ENCODE peak calls at places on chromosomes 4 and X, in seven cellular contexts. One of them, this sample, is unnamed.

GRCh38 chr4:110216079-110216478 is 17.7 kb upstream of the ELOVL6 start:
- DNase-seq in brain microvascular endothelial cell: no peak
- DNase-seq in cardiac muscle cell: no peak
- DNase-seq in neural crest cell: no peak
- DNase-seq in stomach: no peak
- DNase-seq in MM.1S: no peak
- DNase-seq in lung: no peak
- DNase-seq in this sample: no peak

GRCh38 chr4:184268574-184269160 is 51.0 kb upstream of the ENPP6 start:
- DNase-seq in neural crest cell: no peak
- DNase-seq in stomach: no peak
- DNase-seq in brain microvascular endothelial cell: no peak
- DNase-seq in MM.1S: peak
- DNase-seq in cardiac muscle cell: no peak
- DNase-seq in lung: no peak
- DNase-seq in this sample: no peak

GRCh38 chr4:15400911-15401671 is 26.7 kb upstream of the C1QTNF7 start:
- DNase-seq in cardiac muscle cell: no peak
- DNase-seq in neural crest cell: no peak
- DNase-seq in stomach: no peak
- DNase-seq in brain microvascular endothelial cell: peak
- DNase-seq in lung: peak
- DNase-seq in MM.1S: peak
- DNase-seq in this sample: no peak

GRCh38 chr4:109554971-109555370 is 5.1 kb upstream of the MCUB start:
- DNase-seq in stomach: no peak
- DNase-seq in MM.1S: no peak
- DNase-seq in cardiac muscle cell: no peak
- DNase-seq in lung: no peak
- DNase-seq in brain microvascular endothelial cell: no peak
- DNase-seq in neural crest cell: no peak
- DNase-seq in this sample: no peak

GRCh38 chr4:119638359-119638758 is 9.8 kb upstream of the PDE5A start:
- DNase-seq in stomach: no peak
- DNase-seq in neural crest cell: no peak
- DNase-seq in brain microvascular endothelial cell: no peak
- DNase-seq in cardiac muscle cell: no peak
- DNase-seq in MM.1S: no peak
- DNase-seq in lung: no peak
- DNase-seq in this sample: no peak

GRCh38 chr4:88999392-88999791 is 57.6 kb downstream of the FAM13A start:
- DNase-seq in stomach: no peak
- DNase-seq in neural crest cell: no peak
- DNase-seq in brain microvascular endothelial cell: no peak
- DNase-seq in MM.1S: no peak
- DNase-seq in lung: no peak
- DNase-seq in cardiac muscle cell: no peak
- DNase-seq in this sample: no peak

GRCh38 chr4:26723216-26723615 is 137.4 kb upstream of the STIM2 start:
- DNase-seq in cardiac muscle cell: no peak
- DNase-seq in MM.1S: no peak
- DNase-seq in stomach: no peak
- DNase-seq in neural crest cell: no peak
- DNase-seq in lung: no peak
- DNase-seq in brain microvascular endothelial cell: no peak
- DNase-seq in this sample: no peak

GRCh38 chr4:126028871-126029270 is 714.1 kb downstream of the FAT4 start:
- DNase-seq in brain microvascular endothelial cell: peak
- DNase-seq in MM.1S: no peak
- DNase-seq in lung: no peak
- DNase-seq in neural crest cell: no peak
- DNase-seq in cardiac muscle cell: no peak
- DNase-seq in stomach: no peak
- DNase-seq in this sample: no peak

GRCh38 chr4:150579591-150580234 is 2.2 kb upstream of the MAB21L2 start:
- DNase-seq in neural crest cell: peak
- DNase-seq in brain microvascular endothelial cell: no peak
- DNase-seq in MM.1S: no peak
- DNase-seq in stomach: no peak
- DNase-seq in lung: no peak
- DNase-seq in cardiac muscle cell: peak
- DNase-seq in this sample: no peak

GRCh38 chr4:37244583-37245390 is at the start of gene NWD2:
- DNase-seq in lung: no peak
- DNase-seq in stomach: no peak
- DNase-seq in brain microvascular endothelial cell: no peak
- DNase-seq in MM.1S: no peak
- DNase-seq in cardiac muscle cell: peak
- DNase-seq in neural crest cell: peak
- DNase-seq in this sample: peak

GRCh38 chr4:142097015-142097414 is 460.6 kb downstream of the IL15 start:
- DNase-seq in lung: no peak
- DNase-seq in cardiac muscle cell: no peak
- DNase-seq in MM.1S: no peak
- DNase-seq in neural crest cell: no peak
- DNase-seq in brain microvascular endothelial cell: no peak
- DNase-seq in stomach: no peak
- DNase-seq in this sample: no peak

GRCh38 chr4:136443006-136443405 is 1089.3 kb downstream of the PCDH18 start:
- DNase-seq in neural crest cell: no peak
- DNase-seq in lung: no peak
- DNase-seq in MM.1S: no peak
- DNase-seq in brain microvascular endothelial cell: no peak
- DNase-seq in stomach: no peak
- DNase-seq in cardiac muscle cell: no peak
- DNase-seq in this sample: no peak

GRCh38 chr4:125315571-125316390 is 1.0 kb downstream of the FAT4 start:
- DNase-seq in brain microvascular endothelial cell: peak
- DNase-seq in neural crest cell: peak
- DNase-seq in lung: peak
- DNase-seq in stomach: peak
- DNase-seq in cardiac muscle cell: peak
- DNase-seq in MM.1S: peak
- DNase-seq in this sample: no peak

GRCh38 chr4:7892212-7893019 is 47.2 kb downstream of the AFAP1 start:
- DNase-seq in stomach: no peak
- DNase-seq in MM.1S: no peak
- DNase-seq in cardiac muscle cell: no peak
- DNase-seq in brain microvascular endothelial cell: peak
- DNase-seq in neural crest cell: no peak
- DNase-seq in lung: no peak
- DNase-seq in this sample: no peak

GRCh38 chr4:7658297-7659204 is 223.8 kb upstream of the PSAPL1 start:
- DNase-seq in lung: no peak
- DNase-seq in cardiac muscle cell: no peak
- DNase-seq in MM.1S: no peak
- DNase-seq in brain microvascular endothelial cell: peak
- DNase-seq in stomach: no peak
- DNase-seq in neural crest cell: no peak
- DNase-seq in this sample: no peak

GRCh38 chr4:102717448-102718092 is 43.2 kb downstream of the MANBA start:
- DNase-seq in cardiac muscle cell: no peak
- DNase-seq in lung: peak
- DNase-seq in stomach: no peak
- DNase-seq in MM.1S: no peak
- DNase-seq in brain microvascular endothelial cell: peak
- DNase-seq in neural crest cell: no peak
- DNase-seq in this sample: peak

GRCh38 chr4:41541697-41542096 is 3.7 kb downstream of the LIMCH1 start:
- DNase-seq in stomach: no peak
- DNase-seq in brain microvascular endothelial cell: no peak
- DNase-seq in lung: no peak
- DNase-seq in MM.1S: no peak
- DNase-seq in neural crest cell: no peak
- DNase-seq in cardiac muscle cell: no peak
- DNase-seq in this sample: no peak

GRCh38 chr4:20127626-20128025 is 124.1 kb upstream of the SLIT2 start:
- DNase-seq in brain microvascular endothelial cell: no peak
- DNase-seq in lung: no peak
- DNase-seq in neural crest cell: no peak
- DNase-seq in MM.1S: no peak
- DNase-seq in cardiac muscle cell: no peak
- DNase-seq in stomach: no peak
- DNase-seq in this sample: no peak

GRCh38 chr4:61079976-61080375 is 120.2 kb upstream of the ADGRL3 start:
- DNase-seq in MM.1S: no peak
- DNase-seq in cardiac muscle cell: no peak
- DNase-seq in neural crest cell: no peak
- DNase-seq in stomach: no peak
- DNase-seq in brain microvascular endothelial cell: no peak
- DNase-seq in lung: no peak
- DNase-seq in this sample: no peak

GRCh38 chr4:78311306-78311705 is 240.3 kb upstream of the ANXA3 start:
- DNase-seq in cardiac muscle cell: no peak
- DNase-seq in MM.1S: no peak
- DNase-seq in brain microvascular endothelial cell: no peak
- DNase-seq in stomach: no peak
- DNase-seq in neural crest cell: no peak
- DNase-seq in lung: no peak
- DNase-seq in this sample: no peak

GRCh38 chr4:123856689-123857545 is 460.3 kb downstream of the SPRY1 start:
- DNase-seq in brain microvascular endothelial cell: peak
- DNase-seq in cardiac muscle cell: peak
- DNase-seq in lung: no peak
- DNase-seq in neural crest cell: peak
- DNase-seq in stomach: peak
- DNase-seq in MM.1S: no peak
- DNase-seq in this sample: no peak

GRCh38 chr4:89024051-89024675 is 32.8 kb downstream of the FAM13A start:
- DNase-seq in lung: peak
- DNase-seq in neural crest cell: peak
- DNase-seq in MM.1S: peak
- DNase-seq in brain microvascular endothelial cell: peak
- DNase-seq in cardiac muscle cell: peak
- DNase-seq in stomach: peak
- DNase-seq in this sample: peak

GRCh38 chr4:62709618-62710252 is 1509.6 kb downstream of the ADGRL3 start:
- DNase-seq in cardiac muscle cell: peak
- DNase-seq in neural crest cell: peak
- DNase-seq in lung: no peak
- DNase-seq in MM.1S: peak
- DNase-seq in stomach: no peak
- DNase-seq in brain microvascular endothelial cell: peak
- DNase-seq in this sample: peak

GRCh38 chrX:53320543-53321215 is 39.3 kb upstream of the IQSEC2 start:
- DNase-seq in stomach: peak
- DNase-seq in brain microvascular endothelial cell: no peak
- DNase-seq in lung: no peak
- DNase-seq in cardiac muscle cell: peak
- DNase-seq in MM.1S: no peak
- DNase-seq in neural crest cell: no peak
- DNase-seq in this sample: no peak

GRCh38 chr4:152920768-152921167 is 15.4 kb upstream of the FHDC1 start:
- DNase-seq in stomach: no peak
- DNase-seq in neural crest cell: peak
- DNase-seq in cardiac muscle cell: no peak
- DNase-seq in MM.1S: no peak
- DNase-seq in lung: no peak
- DNase-seq in brain microvascular endothelial cell: no peak
- DNase-seq in this sample: no peak

GRCh38 chr4:155005395-155006087 is 202.9 kb upstream of the NPY2R start:
- DNase-seq in brain microvascular endothelial cell: peak
- DNase-seq in MM.1S: no peak
- DNase-seq in cardiac muscle cell: no peak
- DNase-seq in lung: no peak
- DNase-seq in neural crest cell: no peak
- DNase-seq in stomach: no peak
- DNase-seq in this sample: no peak

GRCh38 chr4:66640216-66640615 is 905.1 kb downstream of the CENPC start:
- DNase-seq in stomach: no peak
- DNase-seq in neural crest cell: no peak
- DNase-seq in MM.1S: no peak
- DNase-seq in lung: no peak
- DNase-seq in brain microvascular endothelial cell: no peak
- DNase-seq in cardiac muscle cell: no peak
- DNase-seq in this sample: no peak

GRCh38 chr4:134780244-134780643 is 578.7 kb upstream of the PABPC4L start:
- DNase-seq in cardiac muscle cell: no peak
- DNase-seq in stomach: no peak
- DNase-seq in neural crest cell: no peak
- DNase-seq in lung: no peak
- DNase-seq in MM.1S: no peak
- DNase-seq in brain microvascular endothelial cell: no peak
- DNase-seq in this sample: no peak

GRCh38 chr4:134773497-134774000 is 572.0 kb upstream of the PABPC4L start:
- DNase-seq in stomach: no peak
- DNase-seq in cardiac muscle cell: no peak
- DNase-seq in MM.1S: no peak
- DNase-seq in brain microvascular endothelial cell: no peak
- DNase-seq in lung: no peak
- DNase-seq in neural crest cell: no peak
- DNase-seq in this sample: no peak

DNA sequence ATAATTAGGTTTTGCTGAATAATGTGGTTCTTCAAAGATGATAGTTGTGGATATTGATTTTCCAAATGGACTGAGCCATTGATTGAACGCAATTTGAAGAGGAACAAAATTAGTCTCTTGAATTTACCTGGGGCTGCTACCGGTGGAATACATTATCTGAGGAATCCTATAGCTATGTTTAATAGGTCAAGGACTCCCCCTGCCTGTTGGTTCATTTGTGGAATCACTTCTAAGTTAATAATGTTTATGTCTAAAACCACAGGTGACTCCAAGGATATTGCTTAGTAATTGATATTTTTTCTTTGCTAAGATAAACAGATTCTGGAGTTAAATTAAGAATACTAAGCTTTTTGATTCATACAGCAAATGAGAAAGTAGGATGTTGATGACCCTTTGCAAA is 576.0 kb upstream of the PABPC4L start:
- DNase-seq in neural crest cell: no peak
- DNase-seq in stomach: no peak
- DNase-seq in lung: no peak
- DNase-seq in brain microvascular endothelial cell: no peak
- DNase-seq in MM.1S: peak
- DNase-seq in cardiac muscle cell: peak
- DNase-seq in this sample: no peak
- TF ChIP-seq CTCF in neural crest cell: peak
- TF ChIP-seq CTCF in stomach: no peak
- TF ChIP-seq CTCF in lung: no peak
- TF ChIP-seq CTCF in brain microvascular endothelial cell: no peak
- TF ChIP-seq CTCF in MM.1S: no peak
- TF ChIP-seq CTCF in cardiac muscle cell: no peak
- TF ChIP-seq CTCF in this sample: peak

GRCh38 chr4:73864365-73864764 is 4.8 kb upstream of the CXCL1 start:
- DNase-seq in brain microvascular endothelial cell: no peak
- DNase-seq in cardiac muscle cell: peak
- DNase-seq in MM.1S: peak
- DNase-seq in neural crest cell: no peak
- DNase-seq in lung: no peak
- DNase-seq in stomach: peak
- DNase-seq in this sample: no peak
- TF ChIP-seq CTCF in brain microvascular endothelial cell: peak
- TF ChIP-seq CTCF in cardiac muscle cell: peak
- TF ChIP-seq CTCF in MM.1S: peak
- TF ChIP-seq CTCF in neural crest cell: peak
- TF ChIP-seq CTCF in lung: peak
- TF ChIP-seq CTCF in stomach: no peak
- TF ChIP-seq CTCF in this sample: peak

GRCh38 chr4:147802346-147802745 is 70.5 kb downstream of the ARHGAP10 start:
- DNase-seq in stomach: no peak
- DNase-seq in cardiac muscle cell: no peak
- DNase-seq in lung: no peak
- DNase-seq in neural crest cell: no peak
- DNase-seq in MM.1S: no peak
- DNase-seq in brain microvascular endothelial cell: no peak
- DNase-seq in this sample: no peak
- TF ChIP-seq CTCF in stomach: no peak
- TF ChIP-seq CTCF in cardiac muscle cell: no peak
- TF ChIP-seq CTCF in lung: no peak
- TF ChIP-seq CTCF in neural crest cell: no peak
- TF ChIP-seq CTCF in MM.1S: no peak
- TF ChIP-seq CTCF in brain microvascular endothelial cell: no peak
- TF ChIP-seq CTCF in this sample: no peak

GRCh38 chr4:168183717-168184571 is 91.6 kb downstream of the ANXA10 start:
- DNase-seq in stomach: no peak
- DNase-seq in brain microvascular endothelial cell: no peak
- DNase-seq in lung: no peak
- DNase-seq in neural crest cell: no peak
- DNase-seq in cardiac muscle cell: peak
- DNase-seq in MM.1S: peak
- DNase-seq in this sample: peak
- TF ChIP-seq CTCF in stomach: no peak
- TF ChIP-seq CTCF in brain microvascular endothelial cell: peak
- TF ChIP-seq CTCF in lung: peak
- TF ChIP-seq CTCF in neural crest cell: peak
- TF ChIP-seq CTCF in cardiac muscle cell: peak
- TF ChIP-seq CTCF in MM.1S: peak
- TF ChIP-seq CTCF in this sample: peak

This sample was measured in retinal pigment epithelial cell.